ENCODE peak calls at places on chromosomes 4 and X, in ten cellular contexts. S, K, Y, Z, G, Q, C, M, E and U are unnamed samples.

GRCh38 chr4:101415962-101416361 is 68.6 kb upstream of the PPP3CA start:
- DNase-seq in S (no peak), K (no peak), Y (no peak), Z (no peak), G (no peak), Q (no peak), C (no peak), M (no peak), E (no peak), U (no peak)

GRCh38 chrX:46913710-46914109 is 1.5 kb downstream of the JADE3 start:
- DNase-seq in S (no peak), K (peak), Y (no peak), Z (no peak), G (no peak), Q (no peak), C (no peak), M (no peak), E (peak), U (no peak)

GRCh38 chr4:54539500-54540029 is 118.2 kb upstream of the KIT start:
- DNase-seq in S (peak), K (no peak), Y (no peak), Z (peak), G (peak), Q (peak), C (no peak), M (no peak), E (peak), U (peak)

GRCh38 chr4:165009493-165010227 is 22.1 kb upstream of the TRIM60 start:
- DNase-seq in S (no peak), K (no peak), Y (no peak), Z (no peak), G (no peak), Q (no peak), C (no peak), M (no peak), E (no peak), U (no peak)

GRCh38 chr4:114922582-114922912 is 190.9 kb downstream of the NDST4 start:
- DNase-seq in S (no peak), K (no peak), Y (no peak), Z (no peak), G (peak), Q (no peak), C (no peak), M (no peak), E (no peak), U (no peak)

GRCh38 chr4:10347281-10347795 is 109.9 kb downstream of the ZNF518B start:
- DNase-seq in S (no peak), K (no peak), Y (no peak), Z (no peak), G (no peak), Q (no peak), C (no peak), M (no peak), E (no peak), U (no peak)

GRCh38 chrX:67582436-67582835 is 38.6 kb downstream of the AR start:
- DNase-seq in S (no peak), K (no peak), Y (no peak), Z (no peak), G (no peak), Q (no peak), C (no peak), M (no peak), E (no peak), U (no peak)

GRCh38 chrX:49272426-49272825 is 2.8 kb downstream of the PPP1R3F start:
- DNase-seq in S (no peak), K (no peak), Y (no peak), Z (peak), G (no peak), Q (no peak), C (no peak), M (no peak), E (no peak), U (no peak)